ENCODE peak calls at places on chromosomes 7 and 10, in seven cellular contexts. One of them, this sample, is unnamed.

GRCh38 chr10:14858338-14858925 is 20.2 kb upstream of the SUV39H2 start:
- DNase-seq in GM04503: no peak
- DNase-seq in activated CD4-positive, alpha-beta T cell treated with anti-CD3 and anti-CD28 coated beads, Interleukin-2, amount 50 U/mL, for 48 hours: no peak
- DNase-seq in SK-N-DZ: no peak
- DNase-seq in AG08396: no peak
- DNase-seq in A549: no peak
- DNase-seq in GM20000: no peak
- DNase-seq in this sample: peak; percentile 92

GRCh38 chr10:44348496-44348895 is 36.4 kb downstream of the CXCL12 start:
- DNase-seq in GM20000: no peak
- DNase-seq in A549: no peak
- DNase-seq in GM04503: no peak
- DNase-seq in activated CD4-positive, alpha-beta T cell treated with anti-CD3 and anti-CD28 coated beads, Interleukin-2, amount 50 U/mL, for 48 hours: no peak
- DNase-seq in AG08396: no peak
- DNase-seq in SK-N-DZ: no peak
- DNase-seq in this sample: no peak

GRCh38 chr7:73838642-73839041 is 3.7 kb downstream of the METTL27 start:
- DNase-seq in GM04503: no peak
- DNase-seq in AG08396: no peak
- DNase-seq in activated CD4-positive, alpha-beta T cell treated with anti-CD3 and anti-CD28 coated beads, Interleukin-2, amount 50 U/mL, for 48 hours: no peak
- DNase-seq in GM20000: no peak
- DNase-seq in A549: no peak
- DNase-seq in SK-N-DZ: no peak
- DNase-seq in this sample: no peak

GRCh38 chr7:15199482-15199881 is 296.9 kb upstream of the DGKB start:
- DNase-seq in GM04503: no peak
- DNase-seq in AG08396: no peak
- DNase-seq in A549: no peak
- DNase-seq in activated CD4-positive, alpha-beta T cell treated with anti-CD3 and anti-CD28 coated beads, Interleukin-2, amount 50 U/mL, for 48 hours: no peak
- DNase-seq in GM20000: no peak
- DNase-seq in SK-N-DZ: peak; percentile 4
- DNase-seq in this sample: no peak

GRCh38 chr7:122803851-122804250 is 82.4 kb downstream of the CADPS2 start:
- DNase-seq in SK-N-DZ: no peak
- DNase-seq in GM20000: no peak
- DNase-seq in AG08396: no peak
- DNase-seq in activated CD4-positive, alpha-beta T cell treated with anti-CD3 and anti-CD28 coated beads, Interleukin-2, amount 50 U/mL, for 48 hours: no peak
- DNase-seq in A549: no peak
- DNase-seq in GM04503: no peak
- DNase-seq in this sample: no peak

GRCh38 chr7:111424768-111425167 is 137.5 kb downstream of the IMMP2L start:
- DNase-seq in activated CD4-positive, alpha-beta T cell treated with anti-CD3 and anti-CD28 coated beads, Interleukin-2, amount 50 U/mL, for 48 hours: no peak
- DNase-seq in GM04503: peak; percentile 68
- DNase-seq in AG08396: peak; percentile 23
- DNase-seq in SK-N-DZ: no peak
- DNase-seq in GM20000: no peak
- DNase-seq in A549: no peak
- DNase-seq in this sample: no peak

GRCh38 chr7:131223151-131223550 is 104.5 kb upstream of the MKLN1 start:
- DNase-seq in GM04503: no peak
- DNase-seq in activated CD4-positive, alpha-beta T cell treated with anti-CD3 and anti-CD28 coated beads, Interleukin-2, amount 50 U/mL, for 48 hours: no peak
- DNase-seq in GM20000: no peak
- DNase-seq in SK-N-DZ: no peak
- DNase-seq in A549: no peak
- DNase-seq in AG08396: no peak
- DNase-seq in this sample: peak; percentile 11

GRCh38 chr7:148697256-148697841 is 1.4 kb upstream of the CUL1 start:
- DNase-seq in GM04503: no peak
- DNase-seq in A549: no peak
- DNase-seq in AG08396: peak; percentile 27
- DNase-seq in GM20000: peak; percentile 24
- DNase-seq in activated CD4-positive, alpha-beta T cell treated with anti-CD3 and anti-CD28 coated beads, Interleukin-2, amount 50 U/mL, for 48 hours: peak; percentile 74
- DNase-seq in SK-N-DZ: peak; percentile 21
- DNase-seq in this sample: peak; percentile 32

GRCh38 chr10:101736666-101737065 is 39.2 kb downstream of the FGF8 start:
- DNase-seq in SK-N-DZ: no peak
- DNase-seq in activated CD4-positive, alpha-beta T cell treated with anti-CD3 and anti-CD28 coated beads, Interleukin-2, amount 50 U/mL, for 48 hours: no peak
- DNase-seq in GM04503: no peak
- DNase-seq in GM20000: no peak
- DNase-seq in A549: no peak
- DNase-seq in AG08396: no peak
- DNase-seq in this sample: no peak

GRCh38 chr10:46226900-46227558 is 59.8 kb upstream of the ANTXRL start:
- DNase-seq in GM04503: no peak
- DNase-seq in SK-N-DZ: no peak
- DNase-seq in A549: no peak
- DNase-seq in AG08396: no peak
- DNase-seq in activated CD4-positive, alpha-beta T cell treated with anti-CD3 and anti-CD28 coated beads, Interleukin-2, amount 50 U/mL, for 48 hours: no peak
- DNase-seq in GM20000: no peak
- DNase-seq in this sample: no peak

GRCh38 chr10:112732277-112732891 is 217.7 kb upstream of the TCF7L2 start:
- DNase-seq in activated CD4-positive, alpha-beta T cell treated with anti-CD3 and anti-CD28 coated beads, Interleukin-2, amount 50 U/mL, for 48 hours: no peak
- DNase-seq in A549: no peak
- DNase-seq in SK-N-DZ: no peak
- DNase-seq in GM20000: no peak
- DNase-seq in GM04503: no peak
- DNase-seq in AG08396: no peak
- DNase-seq in this sample: peak; percentile 78

GRCh38 chr7:136198168-136198567 is 221.0 kb upstream of the MTPN start:
- DNase-seq in A549: no peak
- DNase-seq in AG08396: no peak
- DNase-seq in activated CD4-positive, alpha-beta T cell treated with anti-CD3 and anti-CD28 coated beads, Interleukin-2, amount 50 U/mL, for 48 hours: no peak
- DNase-seq in GM20000: no peak
- DNase-seq in SK-N-DZ: no peak
- DNase-seq in GM04503: no peak
- DNase-seq in this sample: no peak

GRCh38 chr7:7434379-7434778 is 101.3 kb downstream of the COL28A1 start:
- DNase-seq in GM20000: no peak
- DNase-seq in AG08396: no peak
- DNase-seq in SK-N-DZ: no peak
- DNase-seq in activated CD4-positive, alpha-beta T cell treated with anti-CD3 and anti-CD28 coated beads, Interleukin-2, amount 50 U/mL, for 48 hours: no peak
- DNase-seq in A549: no peak
- DNase-seq in GM04503: no peak
- DNase-seq in this sample: no peak

GRCh38 chr7:135792334-135792733 is 43.7 kb upstream of the FAM180A start:
- DNase-seq in GM04503: no peak
- DNase-seq in GM20000: no peak
- DNase-seq in A549: no peak
- DNase-seq in activated CD4-positive, alpha-beta T cell treated with anti-CD3 and anti-CD28 coated beads, Interleukin-2, amount 50 U/mL, for 48 hours: no peak
- DNase-seq in SK-N-DZ: no peak
- DNase-seq in AG08396: no peak
- DNase-seq in this sample: no peak

GRCh38 chr10:108424656-108425055 is 1260.2 kb upstream of the SORCS1 start:
- DNase-seq in SK-N-DZ: no peak
- DNase-seq in GM20000: no peak
- DNase-seq in GM04503: no peak
- DNase-seq in A549: no peak
- DNase-seq in activated CD4-positive, alpha-beta T cell treated with anti-CD3 and anti-CD28 coated beads, Interleukin-2, amount 50 U/mL, for 48 hours: no peak
- DNase-seq in AG08396: peak; percentile 11
- DNase-seq in this sample: no peak

GRCh38 chr7:57404343-57404966 is 45.5 kb upstream of the ZNF716 start:
- DNase-seq in AG08396: no peak
- DNase-seq in GM04503: no peak
- DNase-seq in SK-N-DZ: peak; percentile 74
- DNase-seq in GM20000: no peak
- DNase-seq in A549: no peak
- DNase-seq in activated CD4-positive, alpha-beta T cell treated with anti-CD3 and anti-CD28 coated beads, Interleukin-2, amount 50 U/mL, for 48 hours: no peak
- DNase-seq in this sample: peak; percentile 71

GRCh38 chr7:15836041-15836440 is 149.6 kb upstream of the MEOX2 start:
- DNase-seq in AG08396: peak; percentile 6
- DNase-seq in GM20000: no peak
- DNase-seq in GM04503: no peak
- DNase-seq in activated CD4-positive, alpha-beta T cell treated with anti-CD3 and anti-CD28 coated beads, Interleukin-2, amount 50 U/mL, for 48 hours: no peak
- DNase-seq in SK-N-DZ: no peak
- DNase-seq in A549: no peak
- DNase-seq in this sample: no peak

GRCh38 chr10:8044908-8045727 is 9.4 kb upstream of the GATA3 start:
- DNase-seq in GM20000: peak; percentile 58
- DNase-seq in SK-N-DZ: peak; percentile 87
- DNase-seq in activated CD4-positive, alpha-beta T cell treated with anti-CD3 and anti-CD28 coated beads, Interleukin-2, amount 50 U/mL, for 48 hours: no peak
- DNase-seq in GM04503: no peak
- DNase-seq in A549: no peak
- DNase-seq in AG08396: no peak
- DNase-seq in this sample: no peak

GRCh38 chr7:41808541-41808940 is 105.7 kb upstream of the INHBA start:
- DNase-seq in A549: no peak
- DNase-seq in activated CD4-positive, alpha-beta T cell treated with anti-CD3 and anti-CD28 coated beads, Interleukin-2, amount 50 U/mL, for 48 hours: no peak
- DNase-seq in SK-N-DZ: no peak
- DNase-seq in GM20000: no peak
- DNase-seq in GM04503: no peak
- DNase-seq in AG08396: no peak
- DNase-seq in this sample: no peak

GRCh38 chr10:1534820-1535219 is 202.5 kb downstream of the ADARB2 start:
- DNase-seq in SK-N-DZ: no peak
- DNase-seq in AG08396: no peak
- DNase-seq in activated CD4-positive, alpha-beta T cell treated with anti-CD3 and anti-CD28 coated beads, Interleukin-2, amount 50 U/mL, for 48 hours: no peak
- DNase-seq in GM04503: no peak
- DNase-seq in GM20000: no peak
- DNase-seq in A549: no peak
- DNase-seq in this sample: no peak

GRCh38 chr7:26658698-26659084 is 205.7 kb downstream of the SKAP2 start:
- DNase-seq in AG08396: no peak
- DNase-seq in A549: no peak
- DNase-seq in activated CD4-positive, alpha-beta T cell treated with anti-CD3 and anti-CD28 coated beads, Interleukin-2, amount 50 U/mL, for 48 hours: no peak
- DNase-seq in GM04503: no peak
- DNase-seq in GM20000: no peak
- DNase-seq in SK-N-DZ: no peak
- DNase-seq in this sample: peak; percentile 40

GRCh38 chr10:129642427-129642826 is 175.4 kb downstream of the MGMT start:
- DNase-seq in SK-N-DZ: no peak
- DNase-seq in AG08396: no peak
- DNase-seq in A549: no peak
- DNase-seq in GM20000: no peak
- DNase-seq in GM04503: no peak
- DNase-seq in activated CD4-positive, alpha-beta T cell treated with anti-CD3 and anti-CD28 coated beads, Interleukin-2, amount 50 U/mL, for 48 hours: no peak
- DNase-seq in this sample: no peak

GRCh38 chr7:158828343-158829020 is 827 bp downstream of the ESYT2 start:
- DNase-seq in GM04503: no peak
- DNase-seq in A549: no peak
- DNase-seq in activated CD4-positive, alpha-beta T cell treated with anti-CD3 and anti-CD28 coated beads, Interleukin-2, amount 50 U/mL, for 48 hours: no peak
- DNase-seq in SK-N-DZ: peak; percentile 30
- DNase-seq in GM20000: peak; percentile 56
- DNase-seq in AG08396: peak; percentile 47
- DNase-seq in this sample: peak; percentile 55

GRCh38 chr10:110357252-110357780 is 52.6 kb upstream of the SMNDC1 start:
- DNase-seq in AG08396: peak; percentile 85
- DNase-seq in activated CD4-positive, alpha-beta T cell treated with anti-CD3 and anti-CD28 coated beads, Interleukin-2, amount 50 U/mL, for 48 hours: peak; percentile 75
- DNase-seq in GM20000: peak; percentile 61
- DNase-seq in GM04503: peak; percentile 92
- DNase-seq in A549: no peak
- DNase-seq in SK-N-DZ: no peak
- DNase-seq in this sample: no peak

GRCh38 chr7:83410989-83411591 is 237.8 kb downstream of the SEMA3E start:
- DNase-seq in activated CD4-positive, alpha-beta T cell treated with anti-CD3 and anti-CD28 coated beads, Interleukin-2, amount 50 U/mL, for 48 hours: no peak
- DNase-seq in GM04503: no peak
- DNase-seq in GM20000: peak; percentile 6
- DNase-seq in AG08396: peak; percentile 21
- DNase-seq in A549: peak; percentile 13
- DNase-seq in SK-N-DZ: peak; percentile 60
- DNase-seq in this sample: peak; percentile 77

GRCh38 chr7:80428161-80429054 is 83.5 kb downstream of the GNAT3 start:
- DNase-seq in activated CD4-positive, alpha-beta T cell treated with anti-CD3 and anti-CD28 coated beads, Interleukin-2, amount 50 U/mL, for 48 hours: no peak
- DNase-seq in AG08396: peak; percentile 30
- DNase-seq in SK-N-DZ: peak; percentile 74
- DNase-seq in A549: peak; percentile 28
- DNase-seq in GM20000: peak; percentile 23
- DNase-seq in GM04503: peak; percentile 18
- DNase-seq in this sample: peak; percentile 56

GRCh38 chr7:141232286-141233051 is 158.6 kb downstream of the TMEM178B start:
- DNase-seq in GM20000: no peak
- DNase-seq in GM04503: no peak
- DNase-seq in SK-N-DZ: no peak
- DNase-seq in AG08396: no peak
- DNase-seq in A549: no peak
- DNase-seq in activated CD4-positive, alpha-beta T cell treated with anti-CD3 and anti-CD28 coated beads, Interleukin-2, amount 50 U/mL, for 48 hours: no peak
- DNase-seq in this sample: no peak

GRCh38 chr7:27102578-27103442 is at the start of gene HOXA2:
- DNase-seq in GM20000: no peak
- DNase-seq in SK-N-DZ: no peak
- DNase-seq in A549: no peak
- DNase-seq in activated CD4-positive, alpha-beta T cell treated with anti-CD3 and anti-CD28 coated beads, Interleukin-2, amount 50 U/mL, for 48 hours: no peak
- DNase-seq in GM04503: no peak
- DNase-seq in AG08396: peak; percentile 77
- DNase-seq in this sample: peak; percentile 76

GRCh38 chr10:132610071-132610701 is 72.6 kb downstream of the INPP5A start:
- DNase-seq in SK-N-DZ: no peak
- DNase-seq in GM04503: no peak
- DNase-seq in activated CD4-positive, alpha-beta T cell treated with anti-CD3 and anti-CD28 coated beads, Interleukin-2, amount 50 U/mL, for 48 hours: no peak
- DNase-seq in GM20000: no peak
- DNase-seq in A549: no peak
- DNase-seq in AG08396: no peak
- DNase-seq in this sample: no peak

GRCh38 chr10:70348228-70348850 is 34.1 kb downstream of the LRRC20 start:
- DNase-seq in GM04503: no peak
- DNase-seq in AG08396: peak; percentile 49
- DNase-seq in A549: peak; percentile 25
- DNase-seq in GM20000: no peak
- DNase-seq in SK-N-DZ: peak; percentile 19
- DNase-seq in activated CD4-positive, alpha-beta T cell treated with anti-CD3 and anti-CD28 coated beads, Interleukin-2, amount 50 U/mL, for 48 hours: peak; percentile 26
- DNase-seq in this sample: peak; percentile 52

GRCh38 chr7:15561840-15562239 is at the start of gene AGMO:
- DNase-seq in A549: no peak
- DNase-seq in AG08396: no peak
- DNase-seq in activated CD4-positive, alpha-beta T cell treated with anti-CD3 and anti-CD28 coated beads, Interleukin-2, amount 50 U/mL, for 48 hours: no peak
- DNase-seq in GM20000: no peak
- DNase-seq in SK-N-DZ: no peak
- DNase-seq in GM04503: no peak
- DNase-seq in this sample: peak; percentile 72

GRCh38 chr7:47950714-47951113 is 2.4 kb upstream of the PKD1L1 start:
- DNase-seq in activated CD4-positive, alpha-beta T cell treated with anti-CD3 and anti-CD28 coated beads, Interleukin-2, amount 50 U/mL, for 48 hours: no peak
- DNase-seq in AG08396: no peak
- DNase-seq in GM04503: no peak
- DNase-seq in A549: no peak
- DNase-seq in GM20000: no peak
- DNase-seq in SK-N-DZ: no peak
- DNase-seq in this sample: no peak

GRCh38 chr10:80708185-80708584 is 170.5 kb downstream of the SH2D4B start:
- DNase-seq in GM20000: no peak
- DNase-seq in SK-N-DZ: no peak
- DNase-seq in AG08396: no peak
- DNase-seq in GM04503: no peak
- DNase-seq in activated CD4-positive, alpha-beta T cell treated with anti-CD3 and anti-CD28 coated beads, Interleukin-2, amount 50 U/mL, for 48 hours: no peak
- DNase-seq in A549: no peak
- DNase-seq in this sample: no peak